ENCODE peak calls at places on chromosomes 3 and 15, in seven cellular contexts. I, O, X, Z, E, H and Q are unnamed samples.

GRCh38 chr3:56205406-56205805 is 262.9 kb downstream of the ERC2 start:
- DNase-seq in I (no peak), O (no peak), X (no peak), Z (no peak), E (no peak), H (no peak), Q (no peak)

GRCh38 chr15:57592836-57593420 is 1.2 kb downstream of the MYZAP start:
- DNase-seq in I (no peak), O (no peak), X (peak), Z (no peak), E (no peak), H (no peak), Q (no peak)

GRCh38 chr3:14147617-14148016 is 22.8 kb downstream of the TMEM43 start:
- DNase-seq in I (no peak), O (no peak), X (no peak), Z (no peak), E (no peak), H (no peak), Q (no peak)

GRCh38 chr3:65497846-65498245 is 540.9 kb downstream of the MAGI1 start:
- DNase-seq in I (no peak), O (no peak), X (no peak), Z (peak), E (no peak), H (no peak), Q (no peak)

GRCh38 chr15:77856718-77857346 is 220.7 kb downstream of the TBC1D2B start:
- DNase-seq in I (no peak), O (no peak), X (no peak), Z (no peak), E (no peak), H (no peak), Q (peak)

GRCh38 chr3:143585720-143586456 is 262.4 kb downstream of the SLC9A9 start:
- DNase-seq in I (no peak), O (no peak), X (no peak), Z (no peak), E (peak), H (no peak), Q (no peak)

GRCh38 chr3:114659109-114660081 is 365.6 kb downstream of the TIGIT start:
- DNase-seq in I (no peak), O (no peak), X (peak), Z (no peak), E (peak), H (no peak), Q (peak)

GRCh38 chr3:121431717-121432517 is 113.9 kb downstream of the POLQ start:
- DNase-seq in I (no peak), O (no peak), X (no peak), Z (no peak), E (peak), H (no peak), Q (no peak)